ENCODE peak calls at places on chromosomes 16 and 17, in seven cellular contexts. G is WERI-Rb-1, F is gastrocnemius medialis, I is left lung, J is neural crest cell, Y is uterus, B is GM12865. L is an unnamed sample.

GRCh38 chr16:65481956-65482355 is 360.1 kb upstream of the CDH11 start:
- DNase-seq in G (no peak), F (no peak), I (no peak), J (no peak), Y (no peak), B (no peak), L (no peak)

GRCh38 chr17:52025231-52025630 is 133.3 kb downstream of the CA10 start:
- DNase-seq in G (no peak), F (no peak), I (no peak), J (no peak), Y (no peak), B (no peak), L (no peak)

GRCh38 chr16:21083729-21084268 is 66.8 kb downstream of the DNAH3 start:
- DNase-seq in G (peak), F (peak), I (peak), J (peak), Y (peak), B (peak), L (peak)

GRCh38 chr17:6862822-6863221 is 31.3 kb upstream of the TEKT1 start:
- DNase-seq in G (no peak), F (no peak), I (no peak), J (no peak), Y (no peak), B (no peak), L (no peak)

GRCh38 chr16:78654929-78655328 is 555.5 kb downstream of the WWOX start:
- DNase-seq in G (no peak), F (no peak), I (no peak), J (no peak), Y (no peak), B (no peak), L (no peak)

GRCh38 chr17:14557482-14557881 is 256.6 kb downstream of the HS3ST3B1 start:
- DNase-seq in G (no peak), F (no peak), I (no peak), J (no peak), Y (no peak), B (no peak), L (no peak)

GRCh38 chr17:42669705-42670198 is 7.0 kb downstream of the PLEKHH3 start:
- DNase-seq in G (no peak), F (no peak), I (no peak), J (no peak), Y (no peak), B (no peak), L (no peak)

GRCh38 chr16:50954469-50954868 is 196.6 kb downstream of the SALL1 start:
- DNase-seq in G (no peak), F (no peak), I (no peak), J (no peak), Y (no peak), B (no peak), L (no peak)

GRCh38 chr17:80959330-80960036 is 32.2 kb upstream of the CHMP6 start:
- DNase-seq in G (no peak), F (peak), I (no peak), J (no peak), Y (peak), B (no peak), L (no peak)

GRCh38 chr17:82272495-82273326 is 789 bp downstream of the CSNK1D start:
- DNase-seq in G (peak), F (no peak), I (peak), J (peak), Y (peak), B (peak), L (peak)

GRCh38 chr17:38600906-38601305 is 4.8 kb downstream of the SRCIN1 start:
- DNase-seq in G (no peak), F (no peak), I (no peak), J (no peak), Y (no peak), B (no peak), L (no peak)

GRCh38 chr16:46688101-46688656 is 799 bp downstream of the VPS35 start:
- DNase-seq in G (no peak), F (peak), I (peak), J (no peak), Y (no peak), B (no peak), L (no peak)

GRCh38 chr17:31394544-31394943 is 3.1 kb downstream of the RAB11FIP4 start:
- DNase-seq in G (no peak), F (no peak), I (peak), J (peak), Y (peak), B (peak), L (peak)

GRCh38 chr16:35200662-35201061 is 1741.2 kb downstream of the TP53TG3F start:
- DNase-seq in G (no peak), F (no peak), I (no peak), J (no peak), Y (no peak), B (no peak), L (no peak)

DNA sequence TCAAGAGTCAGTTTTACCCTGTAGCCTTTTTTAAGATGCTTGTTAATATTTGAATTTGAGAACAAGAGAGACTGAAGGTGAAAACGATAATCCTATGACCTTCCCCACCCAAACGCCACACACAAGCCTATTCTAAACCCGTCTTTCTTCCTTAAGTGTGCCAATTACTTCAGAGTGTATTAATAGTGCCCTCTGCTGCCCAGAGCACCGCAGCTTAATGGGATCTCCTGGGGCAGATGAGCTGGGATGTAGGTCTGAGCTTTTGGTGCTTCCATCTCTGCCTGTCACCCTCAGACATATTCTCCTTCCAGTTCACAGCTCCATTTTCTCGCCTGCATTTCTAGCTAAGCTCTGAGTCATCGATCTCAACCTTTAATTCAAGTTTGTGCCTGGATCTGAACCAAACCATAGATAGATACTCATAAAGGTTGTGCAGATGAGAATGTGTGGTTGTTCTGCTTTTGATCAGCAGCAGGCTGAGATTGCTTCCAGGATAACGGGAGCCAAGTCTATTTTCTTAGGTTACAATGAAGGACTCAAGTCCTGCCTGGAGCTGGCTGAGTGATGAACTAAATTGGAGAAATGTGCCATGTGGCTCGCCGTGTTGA is 46.4 kb upstream of the CDH13 start:
- DNase-seq in G (peak), F (peak), I (no peak), J (no peak), Y (no peak), B (peak), L (no peak)
- TF ChIP-seq CTCF in G (peak), F (peak), I (no peak), J (peak), Y (no peak), B (peak), L (no peak)

GRCh38 chr17:74433421-74434121 is 1.7 kb downstream of the GPRC5C start:
- DNase-seq in G (no peak), F (no peak), I (no peak), J (no peak), Y (no peak), B (no peak), L (no peak)
- TF ChIP-seq CTCF in G (no peak), F (no peak), I (no peak), J (no peak), Y (no peak), B (no peak), L (no peak)

GRCh38 chr16:13558752-13559151 is 361.2 kb upstream of the ERCC4 start:
- DNase-seq in G (no peak), F (no peak), I (no peak), J (no peak), Y (no peak), B (no peak), L (no peak)
- TF ChIP-seq CTCF in G (no peak), F (no peak), I (no peak), J (no peak), Y (no peak), B (no peak), L (no peak)

DNA sequence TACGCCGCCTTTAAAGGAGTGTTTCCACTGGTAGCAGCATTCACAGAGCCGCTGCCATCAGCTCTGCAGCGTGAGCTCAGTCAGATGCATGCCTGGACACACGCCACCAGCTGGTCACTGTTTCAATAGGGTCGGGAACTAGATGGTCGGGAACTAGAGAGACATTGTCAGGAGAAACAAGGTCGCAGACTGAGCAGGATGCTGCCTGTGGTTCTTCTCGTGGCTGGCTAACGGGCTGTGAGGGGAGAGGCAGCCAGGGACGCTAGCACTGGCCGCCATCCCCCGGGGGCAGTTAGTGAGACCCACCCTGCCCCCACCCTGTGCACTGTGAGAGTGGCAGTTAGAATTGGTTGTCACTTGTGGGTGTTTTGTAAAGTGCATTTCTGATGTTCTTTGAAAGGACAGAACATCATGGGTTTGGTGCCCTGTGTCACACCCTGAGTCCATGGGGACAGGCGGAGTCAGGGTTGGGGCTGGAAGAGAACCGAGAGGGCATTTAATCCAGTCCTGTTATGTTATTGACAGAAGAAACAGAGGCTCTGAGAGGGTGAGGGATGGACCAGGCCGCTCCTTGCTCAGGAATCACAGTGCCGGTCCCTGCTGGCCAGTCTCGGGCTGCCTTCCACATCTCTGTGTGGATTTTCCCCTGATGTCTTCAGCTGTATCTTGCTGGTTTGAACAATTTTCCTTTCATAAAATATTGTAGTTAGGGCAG is 86.4 kb downstream of the SPECC1 start:
- DNase-seq in G (peak), F (peak), I (no peak), J (peak), Y (peak), B (no peak), L (no peak)
- TF ChIP-seq CTCF in G (peak), F (no peak), I (no peak), J (peak), Y (peak), B (no peak), L (no peak)

GRCh38 chr16:81633147-81633619 is 145.9 kb upstream of the PLCG2 start:
- DNase-seq in G (peak), F (no peak), I (no peak), J (no peak), Y (no peak), B (no peak), L (no peak)
- TF ChIP-seq CTCF in G (peak), F (no peak), I (no peak), J (peak), Y (no peak), B (peak), L (no peak)

DNA sequence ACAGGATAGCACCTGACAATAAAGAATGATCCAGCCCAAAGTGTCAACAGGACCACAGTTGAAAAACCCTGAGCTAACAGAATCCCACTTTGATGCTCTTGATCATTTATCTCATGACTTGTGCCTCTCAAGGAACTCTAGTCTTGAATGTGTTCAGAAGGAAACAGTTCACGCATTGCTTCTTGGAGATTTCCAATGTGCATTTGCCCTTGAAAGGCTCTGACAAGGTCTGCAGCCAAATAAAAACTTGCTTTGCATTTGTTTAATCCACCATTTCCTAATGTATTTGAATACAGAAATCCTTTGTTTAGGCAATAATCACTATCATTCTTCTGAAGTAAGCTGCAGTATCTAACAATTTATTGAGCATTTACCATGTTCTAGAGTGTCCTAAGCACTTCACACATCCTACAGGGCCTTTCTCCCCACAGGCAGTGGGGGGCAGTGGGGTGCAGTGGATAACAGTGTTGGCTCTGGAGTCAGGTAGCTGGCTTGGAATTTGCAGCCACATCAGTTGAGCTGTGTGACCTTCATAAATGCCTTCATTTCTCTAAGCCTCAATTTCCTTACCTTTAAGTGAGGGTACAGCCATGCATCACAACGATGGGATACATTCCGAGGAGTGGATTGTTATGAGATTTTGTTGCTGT is 239.7 kb downstream of the XYLT1 start:
- DNase-seq in G (no peak), F (no peak), I (no peak), J (no peak), Y (no peak), B (no peak), L (no peak)
- TF ChIP-seq CTCF in G (no peak), F (no peak), I (no peak), J (no peak), Y (no peak), B (peak), L (no peak)

L was measured in activated B cell treated with CpG ODN at 0.5 μM for 24 hours.